ENCODE peak calls at places on chromosome 7, in eight cellular contexts. N is T follicular helper cell; V is HL-60; J is HT1080; W is SK-N-DZ; C is nucleus accumbens; Q is activated naive CD8-positive, alpha-beta T cell treated with anti-CD3 and anti-CD28 coated beads for 36 hours; B is progenitor cell of endocrine pancreas. T is an unnamed sample.

GRCh38 chr7:80641548-80641947 is 3.1 kb downstream of the CD36 start:
- DNase-seq in B (no peak), V (no peak), J (no peak), Q (no peak), N (no peak), W (no peak), C (no peak), T (no peak)

GRCh38 chr7:37040330-37040729 is 316.0 kb upstream of the AOAH start:
- DNase-seq in C (no peak), N (no peak), B (no peak), Q (no peak), W (no peak), V (no peak), J (no peak), T (no peak)

GRCh38 chr7:103009466-103010219 is 65.0 kb downstream of the FBXL13 start:
- DNase-seq in J (no peak), W (no peak), C (no peak), B (no peak), Q (no peak), V (peak; percentile 36), N (no peak), T (no peak)

GRCh38 chr7:108525327-108525984 is 479 bp downstream of the PNPLA8 start:
- DNase-seq in B (no peak), N (no peak), J (peak; percentile 87), C (peak; percentile 82), V (no peak), Q (peak; percentile 75), W (no peak), T (peak; percentile 92)

GRCh38 chr7:124856299-124856888 is 73.2 kb downstream of the POT1 start:
- DNase-seq in Q (no peak), W (peak; percentile 53), J (peak; percentile 66), B (no peak), V (no peak), N (no peak), C (no peak), T (no peak)

GRCh38 chr7:7921830-7922229 is 46.8 kb upstream of the GLCCI1 start:
- DNase-seq in B (no peak), Q (no peak), J (no peak), C (no peak), W (no peak), V (peak; percentile 6), N (no peak), T (no peak)

GRCh38 chr7:18508441-18509427 is 13.2 kb downstream of the HDAC9 start:
- DNase-seq in Q (no peak), B (no peak), N (no peak), V (no peak), J (peak; percentile 96), W (no peak), C (no peak), T (no peak)

GRCh38 chr7:38798552-38799267 is 110.3 kb downstream of the VPS41 start:
- DNase-seq in J (no peak), W (no peak), N (no peak), B (no peak), C (no peak), V (no peak), Q (no peak), T (no peak)

GRCh38 chr7:124996778-124997177 is 67.2 kb upstream of the POT1 start:
- DNase-seq in V (no peak), B (no peak), J (peak; percentile 47), N (no peak), C (no peak), Q (no peak), W (no peak), T (no peak)

GRCh38 chr7:111264111-111264868 is 173.4 kb downstream of the LRRN3 start:
- DNase-seq in B (no peak), C (no peak), N (no peak), W (no peak), Q (no peak), V (no peak), J (no peak), T (no peak)

GRCh38 chr7:87961754-87962153 is 27.7 kb downstream of the ADAM22 start:
- DNase-seq in W (no peak), V (no peak), Q (no peak), J (no peak), C (no peak), B (no peak), N (no peak), T (no peak)

GRCh38 chr7:156999611-157000046 is 10.8 kb downstream of the MNX1 start:
- DNase-seq in W (no peak), Q (no peak), B (peak; percentile 71), V (no peak), N (no peak), J (no peak), C (no peak), T (no peak)

GRCh38 chr7:75642810-75643486 is 95.8 kb downstream of the HIP1 start:
- DNase-seq in V (peak; percentile 80), J (peak; percentile 64), C (no peak), Q (peak; percentile 60), B (no peak), W (peak; percentile 57), N (peak; percentile 48), T (no peak)

GRCh38 chr7:117127585-117128168 is 174.4 kb downstream of the ST7 start:
- DNase-seq in C (no peak), Q (peak; percentile 23), N (peak; percentile 25), V (peak; percentile 52), B (no peak), W (peak; percentile 52), J (peak; percentile 21), T (peak; percentile 52)

GRCh38 chr7:149027560-149028345 is 552 bp downstream of the PDIA4 start:
- DNase-seq in N (no peak), V (no peak), Q (peak; percentile 15), B (no peak), C (no peak), W (no peak), J (no peak), T (no peak)

GRCh38 chr7:66790725-66791124 is 50.2 kb downstream of the RABGEF1 start:
- DNase-seq in Q (no peak), C (no peak), V (no peak), W (no peak), N (no peak), J (no peak), B (no peak), T (no peak)

GRCh38 chr7:73622909-73623797 is 1.2 kb downstream of the MLXIPL start:
- DNase-seq in N (no peak), J (no peak), Q (no peak), B (no peak), W (no peak), V (peak; percentile 12), C (no peak), T (peak; percentile 63)

GRCh38 chr7:1388936-1389335 is 70.3 kb downstream of the MICALL2 start:
- DNase-seq in C (no peak), B (no peak), W (no peak), Q (no peak), V (no peak), J (no peak), N (no peak), T (no peak)

GRCh38 chr7:46387646-46388045 is 466.6 kb upstream of the IGFBP3 start:
- DNase-seq in C (no peak), N (no peak), W (no peak), J (peak; percentile 10), Q (no peak), B (no peak), V (no peak), T (no peak)

GRCh38 chr7:41029072-41029492 is 673.8 kb downstream of the INHBA start:
- DNase-seq in W (no peak), V (no peak), B (no peak), C (no peak), Q (no peak), J (peak; percentile 99), N (no peak), T (no peak)

GRCh38 chr7:106376026-106376799 is 91.4 kb upstream of the NAMPT start:
- DNase-seq in J (no peak), W (peak; percentile 87), Q (no peak), C (no peak), B (no peak), N (no peak), V (no peak), T (no peak)

GRCh38 chr7:33243319-33243881 is 114.0 kb downstream of the BBS9 start:
- DNase-seq in N (no peak), B (no peak), W (peak; percentile 46), J (peak; percentile 14), V (peak; percentile 9), C (no peak), Q (no peak), T (no peak)

GRCh38 chr7:23715099-23715498 is 5.1 kb downstream of the STK31 start:
- DNase-seq in Q (no peak), V (no peak), W (no peak), B (no peak), N (no peak), J (no peak), C (no peak), T (no peak)

GRCh38 chr7:140546947-140547346 is 67.6 kb upstream of the MKRN1 start:
- DNase-seq in C (no peak), V (no peak), N (no peak), B (no peak), J (no peak), Q (no peak), W (no peak), T (no peak)

GRCh38 chr7:128810473-128810872 is 18.7 kb downstream of the CCDC136 start:
- DNase-seq in C (no peak), Q (no peak), J (no peak), V (no peak), B (no peak), W (no peak), N (no peak), T (no peak)

GRCh38 chr7:129828078-129828762 is 124.5 kb downstream of the UBE2H start:
- DNase-seq in C (no peak), V (no peak), N (no peak), W (no peak), J (no peak), Q (no peak), B (no peak), T (no peak)

T was measured in left cardiac atrium.